ENCODE peak calls at places on chromosomes 5 and 9, in nine cellular contexts. U, D, J, B, E, W, A, O and N are unnamed samples.
A peak's percentile ranks its signal among the peaks of the same experiment; 100 is the strongest.

GRCh38 chr5:14816999-14817761 is 54.4 kb downstream of the ANKH start:
- DNase-seq in U (no peak), D (no peak), J (no peak), B (no peak), E (no peak), W (no peak), A (peak; percentile 90), O (peak; percentile 89), N (no peak)

GRCh38 chr9:3330792-3331420 is 194.9 kb downstream of the RFX3 start:
- DNase-seq in U (no peak), D (no peak), J (no peak), B (no peak), E (no peak), W (no peak), A (peak; percentile 83), O (peak; percentile 68), N (no peak)

GRCh38 chr5:174844971-174845370 is 120.6 kb downstream of the MSX2 start:
- DNase-seq in U (no peak), D (no peak), J (no peak), B (no peak), E (no peak), W (no peak), A (no peak), O (no peak), N (peak; percentile 53)

GRCh38 chr9:5863092-5863746 is 27.5 kb upstream of the MLANA start:
- DNase-seq in U (no peak), D (no peak), J (no peak), B (no peak), E (peak; percentile 85), W (no peak), A (no peak), O (no peak), N (no peak)

GRCh38 chr5:20368581-20368980 is 380.6 kb upstream of the CDH18 start:
- DNase-seq in U (no peak), D (no peak), J (no peak), B (no peak), E (no peak), W (no peak), A (no peak), O (no peak), N (no peak)

GRCh38 chr5:128135286-128135685 is 51.7 kb downstream of the SLC12A2 start:
- DNase-seq in U (no peak), D (no peak), J (no peak), B (no peak), E (no peak), W (no peak), A (no peak), O (no peak), N (no peak)

GRCh38 chr9:94713446-94714185 is 12.9 kb upstream of the AOPEP start:
- DNase-seq in U (no peak), D (no peak), J (no peak), B (no peak), E (no peak), W (no peak), A (no peak), O (no peak), N (no peak)

GRCh38 chr5:91311697-91312501 is 71.2 kb downstream of the ARRDC3 start:
- DNase-seq in U (peak; percentile 82), D (no peak), J (peak; percentile 84), B (peak; percentile 82), E (peak; percentile 61), W (peak; percentile 87), A (peak; percentile 93), O (peak; percentile 97), N (no peak)

GRCh38 chr5:102865510-102866314 is 110.6 kb downstream of the PAM start:
- DNase-seq in U (peak; percentile 77), D (peak; percentile 63), J (peak; percentile 89), B (no peak), E (peak; percentile 48), W (peak; percentile 51), A (peak; percentile 81), O (peak; percentile 81), N (peak; percentile 70)

GRCh38 chr5:65742565-65743231 is 20.7 kb downstream of the NLN start:
- DNase-seq in U (no peak), D (no peak), J (no peak), B (peak; percentile 56), E (peak; percentile 17), W (no peak), A (peak; percentile 83), O (peak; percentile 76), N (no peak)

GRCh38 chr5:140140435-140140834 is 14.7 kb downstream of the IGIP start:
- DNase-seq in U (no peak), D (no peak), J (no peak), B (no peak), E (no peak), W (peak; percentile 59), A (no peak), O (no peak), N (no peak)

GRCh38 chr5:143664623-143665022 is 147.3 kb upstream of the HMHB1 start:
- DNase-seq in U (no peak), D (no peak), J (no peak), B (no peak), E (no peak), W (no peak), A (no peak), O (no peak), N (no peak)

GRCh38 chr5:155001523-155001922 is 12.0 kb upstream of the KIF4B start:
- DNase-seq in U (no peak), D (no peak), J (no peak), B (no peak), E (no peak), W (no peak), A (no peak), O (no peak), N (no peak)

GRCh38 chr9:10855847-10856246 is 243.0 kb upstream of the PTPRD start:
- DNase-seq in U (no peak), D (no peak), J (no peak), B (no peak), E (no peak), W (no peak), A (peak; percentile 15), O (no peak), N (no peak)
- TF ChIP-seq CTCF in U (no peak), D (peak; percentile 78), J (no peak), B (peak; percentile 58), E (no peak), W (no peak), A (peak; percentile 30), O (peak; percentile 23), N (peak; percentile 75)

DNA sequence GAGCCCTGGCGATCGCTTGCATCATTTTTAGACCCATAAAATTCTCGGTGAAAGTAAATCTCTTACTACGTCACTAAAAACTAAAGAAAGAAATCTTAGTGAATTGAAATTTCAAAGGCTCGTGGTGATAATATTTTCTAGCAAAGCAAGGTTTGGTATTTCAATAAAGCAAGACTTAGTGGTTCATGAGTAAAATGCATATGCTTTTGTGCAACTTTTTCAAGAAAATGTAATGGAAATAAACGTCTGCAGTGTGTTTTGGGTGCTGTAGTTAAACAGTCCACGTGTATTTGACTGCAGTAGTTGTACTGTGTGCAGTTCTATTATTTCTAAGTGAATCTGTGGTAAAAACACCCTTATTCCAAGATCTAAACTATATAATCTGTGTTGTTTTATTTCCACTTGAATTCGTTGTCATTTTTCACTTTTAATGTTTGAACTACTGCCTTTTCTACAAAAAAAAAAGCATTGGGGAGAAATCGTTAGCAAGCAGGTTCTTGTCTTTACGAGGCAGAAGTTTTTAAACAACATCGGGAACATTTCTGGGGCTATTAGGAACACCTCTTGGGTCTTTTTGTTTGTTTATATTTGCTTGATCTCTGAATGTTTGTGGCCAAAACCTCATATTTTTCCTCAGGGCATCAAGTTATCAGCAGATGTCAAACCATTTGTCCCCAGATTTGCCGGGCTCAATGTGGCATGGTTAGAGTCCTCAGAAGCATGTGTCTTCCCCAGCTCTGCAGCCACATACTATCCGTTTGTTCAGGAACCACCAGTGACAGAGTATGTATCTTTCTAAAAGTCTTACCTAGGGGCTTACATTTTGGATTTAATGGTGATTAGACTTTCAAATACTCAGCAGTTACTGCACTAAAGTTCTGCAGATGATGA is 960 bp downstream of the SECISBP2 start:
- DNase-seq in U (no peak), D (no peak), J (no peak), B (peak; percentile 30), E (peak; percentile 14), W (no peak), A (no peak), O (no peak), N (no peak)
- TF ChIP-seq CTCF in U (no peak), D (peak; percentile 1), J (no peak), B (peak; percentile 92), E (no peak), W (no peak), A (no peak), O (no peak), N (no peak)

DNA sequence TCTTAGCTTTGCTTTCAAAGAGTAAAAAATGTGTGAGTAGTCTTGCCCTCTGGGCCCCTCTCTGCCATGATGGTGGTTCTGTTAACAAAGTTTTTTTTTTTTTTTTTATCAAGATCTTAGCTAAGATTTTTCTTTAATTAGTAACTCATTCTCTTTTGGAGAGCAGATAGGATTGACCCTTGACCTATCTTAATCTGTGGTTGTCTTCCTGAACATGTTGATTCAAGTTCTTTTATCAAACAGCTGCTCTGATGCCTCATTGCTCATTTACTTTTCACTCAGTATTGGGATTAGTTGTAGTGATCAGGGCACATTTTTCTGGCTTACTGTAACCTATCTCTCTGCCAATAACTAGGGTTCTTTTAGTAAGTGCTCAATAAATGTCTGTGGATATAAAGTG is 106.3 kb downstream of the PCSK5 start:
- DNase-seq in U (no peak), D (no peak), J (no peak), B (no peak), E (no peak), W (no peak), A (peak; percentile 70), O (peak; percentile 55), N (no peak)
- TF ChIP-seq CTCF in U (no peak), D (no peak), J (no peak), B (no peak), E (no peak), W (no peak), A (no peak), O (no peak), N (no peak)

DNA sequence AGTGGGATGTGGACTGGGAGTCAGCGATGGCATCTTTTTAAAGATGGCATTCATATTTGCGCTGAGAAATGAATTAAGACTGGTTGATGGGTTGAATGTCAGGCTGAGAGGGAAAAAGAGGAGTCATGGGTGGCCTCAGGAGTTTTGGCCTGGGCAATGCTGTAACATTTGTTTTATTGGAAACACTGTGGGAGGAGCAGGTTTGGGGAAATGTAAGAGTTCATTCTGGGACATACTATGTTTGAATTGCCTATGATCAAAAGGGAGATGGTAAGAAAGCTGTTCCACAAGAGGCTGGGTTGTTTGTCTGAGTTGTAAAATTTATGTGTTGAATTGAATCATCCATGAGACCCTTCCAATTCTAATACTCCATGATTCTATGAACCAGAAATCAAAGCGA is 194.4 kb downstream of the PLK2 start:
- DNase-seq in U (no peak), D (no peak), J (no peak), B (no peak), E (no peak), W (no peak), A (no peak), O (no peak), N (no peak)
- TF ChIP-seq CTCF in U (no peak), D (no peak), J (no peak), B (no peak), E (no peak), W (no peak), A (no peak), O (no peak), N (no peak)